ENCODE peak calls at places on chromosome 19, in eight cellular contexts. One of them, this sample, is unnamed.

GRCh38 chr19:43300876-43301765 is 31.8 kb upstream of the PSG9 start:
- DNase-seq in nephron progenitor cell: no peak
- DNase-seq in CD4-positive, alpha-beta T cell: no peak
- DNase-seq in endothelial cell: no peak
- DNase-seq in Ammon's horn: no peak
- DNase-seq in posterior cingulate gyrus: no peak
- DNase-seq in stimulated activated CD8-positive, alpha-beta memory T cell treated with anti-CD3 and anti-CD28 coated beads, Interleukin-15, amount 100 ng/mL, for 24 hours: no peak
- DNase-seq in iris pigment epithelial cell: no peak
- DNase-seq in this sample: no peak

GRCh38 chr19:49114630-49115363 is 627 bp downstream of the LIN7B start:
- DNase-seq in CD4-positive, alpha-beta T cell: peak
- DNase-seq in endothelial cell: peak
- DNase-seq in nephron progenitor cell: peak
- DNase-seq in posterior cingulate gyrus: peak
- DNase-seq in iris pigment epithelial cell: peak
- DNase-seq in Ammon's horn: peak
- DNase-seq in stimulated activated CD8-positive, alpha-beta memory T cell treated with anti-CD3 and anti-CD28 coated beads, Interleukin-15, amount 100 ng/mL, for 24 hours: peak
- DNase-seq in this sample: peak

GRCh38 chr19:39237200-39238184 is 7.3 kb downstream of the IFNL3 start:
- DNase-seq in CD4-positive, alpha-beta T cell: peak
- DNase-seq in posterior cingulate gyrus: no peak
- DNase-seq in stimulated activated CD8-positive, alpha-beta memory T cell treated with anti-CD3 and anti-CD28 coated beads, Interleukin-15, amount 100 ng/mL, for 24 hours: no peak
- DNase-seq in endothelial cell: no peak
- DNase-seq in iris pigment epithelial cell: no peak
- DNase-seq in nephron progenitor cell: peak
- DNase-seq in Ammon's horn: no peak
- DNase-seq in this sample: peak

GRCh38 chr19:47511681-47512080 is 3.2 kb downstream of the NAPA start:
- DNase-seq in endothelial cell: no peak
- DNase-seq in stimulated activated CD8-positive, alpha-beta memory T cell treated with anti-CD3 and anti-CD28 coated beads, Interleukin-15, amount 100 ng/mL, for 24 hours: no peak
- DNase-seq in posterior cingulate gyrus: no peak
- DNase-seq in CD4-positive, alpha-beta T cell: no peak
- DNase-seq in Ammon's horn: no peak
- DNase-seq in nephron progenitor cell: no peak
- DNase-seq in iris pigment epithelial cell: peak
- DNase-seq in this sample: peak

GRCh38 chr19:30276312-30276884 is 95.8 kb upstream of the ZNF536 start:
- DNase-seq in stimulated activated CD8-positive, alpha-beta memory T cell treated with anti-CD3 and anti-CD28 coated beads, Interleukin-15, amount 100 ng/mL, for 24 hours: no peak
- DNase-seq in iris pigment epithelial cell: no peak
- DNase-seq in Ammon's horn: no peak
- DNase-seq in endothelial cell: no peak
- DNase-seq in nephron progenitor cell: no peak
- DNase-seq in CD4-positive, alpha-beta T cell: no peak
- DNase-seq in posterior cingulate gyrus: no peak
- DNase-seq in this sample: no peak

GRCh38 chr19:58203814-58204475 is 21.1 kb downstream of the ZNF274 start:
- DNase-seq in stimulated activated CD8-positive, alpha-beta memory T cell treated with anti-CD3 and anti-CD28 coated beads, Interleukin-15, amount 100 ng/mL, for 24 hours: no peak
- DNase-seq in CD4-positive, alpha-beta T cell: no peak
- DNase-seq in Ammon's horn: no peak
- DNase-seq in nephron progenitor cell: no peak
- DNase-seq in endothelial cell: no peak
- DNase-seq in iris pigment epithelial cell: peak
- DNase-seq in posterior cingulate gyrus: no peak
- DNase-seq in this sample: no peak

GRCh38 chr19:46970815-46971214 is 48.8 kb upstream of the NPAS1 start:
- DNase-seq in stimulated activated CD8-positive, alpha-beta memory T cell treated with anti-CD3 and anti-CD28 coated beads, Interleukin-15, amount 100 ng/mL, for 24 hours: no peak
- DNase-seq in Ammon's horn: no peak
- DNase-seq in endothelial cell: no peak
- DNase-seq in nephron progenitor cell: no peak
- DNase-seq in CD4-positive, alpha-beta T cell: no peak
- DNase-seq in posterior cingulate gyrus: no peak
- DNase-seq in iris pigment epithelial cell: no peak
- DNase-seq in this sample: no peak

GRCh38 chr19:41697198-41697855 is 9.3 kb upstream of the CEACAM7 start:
- DNase-seq in Ammon's horn: no peak
- DNase-seq in nephron progenitor cell: no peak
- DNase-seq in stimulated activated CD8-positive, alpha-beta memory T cell treated with anti-CD3 and anti-CD28 coated beads, Interleukin-15, amount 100 ng/mL, for 24 hours: no peak
- DNase-seq in iris pigment epithelial cell: no peak
- DNase-seq in posterior cingulate gyrus: no peak
- DNase-seq in CD4-positive, alpha-beta T cell: no peak
- DNase-seq in endothelial cell: no peak
- DNase-seq in this sample: peak

GRCh38 chr19:56707821-56708220 is 36.3 kb upstream of the ZNF835 start:
- DNase-seq in nephron progenitor cell: no peak
- DNase-seq in posterior cingulate gyrus: no peak
- DNase-seq in stimulated activated CD8-positive, alpha-beta memory T cell treated with anti-CD3 and anti-CD28 coated beads, Interleukin-15, amount 100 ng/mL, for 24 hours: no peak
- DNase-seq in iris pigment epithelial cell: no peak
- DNase-seq in Ammon's horn: peak
- DNase-seq in CD4-positive, alpha-beta T cell: no peak
- DNase-seq in endothelial cell: no peak
- DNase-seq in this sample: no peak

GRCh38 chr19:6796278-6796677 is 23.8 kb downstream of the VAV1 start:
- DNase-seq in endothelial cell: no peak
- DNase-seq in posterior cingulate gyrus: no peak
- DNase-seq in Ammon's horn: no peak
- DNase-seq in stimulated activated CD8-positive, alpha-beta memory T cell treated with anti-CD3 and anti-CD28 coated beads, Interleukin-15, amount 100 ng/mL, for 24 hours: no peak
- DNase-seq in iris pigment epithelial cell: no peak
- DNase-seq in CD4-positive, alpha-beta T cell: no peak
- DNase-seq in nephron progenitor cell: no peak
- DNase-seq in this sample: no peak

GRCh38 chr19:17209126-17210036 is 5.8 kb upstream of the USE1 start:
- DNase-seq in nephron progenitor cell: peak
- DNase-seq in Ammon's horn: no peak
- DNase-seq in endothelial cell: peak
- DNase-seq in CD4-positive, alpha-beta T cell: peak
- DNase-seq in iris pigment epithelial cell: peak
- DNase-seq in stimulated activated CD8-positive, alpha-beta memory T cell treated with anti-CD3 and anti-CD28 coated beads, Interleukin-15, amount 100 ng/mL, for 24 hours: no peak
- DNase-seq in posterior cingulate gyrus: no peak
- DNase-seq in this sample: peak

GRCh38 chr19:49056101-49056901 is 1.2 kb downstream of the CGB7 start:
- DNase-seq in iris pigment epithelial cell: peak
- DNase-seq in CD4-positive, alpha-beta T cell: peak
- DNase-seq in endothelial cell: peak
- DNase-seq in posterior cingulate gyrus: no peak
- DNase-seq in Ammon's horn: peak
- DNase-seq in nephron progenitor cell: peak
- DNase-seq in stimulated activated CD8-positive, alpha-beta memory T cell treated with anti-CD3 and anti-CD28 coated beads, Interleukin-15, amount 100 ng/mL, for 24 hours: no peak
- DNase-seq in this sample: peak

GRCh38 chr19:10152100-10152499 is 32.4 kb upstream of the EIF3G start:
- DNase-seq in nephron progenitor cell: no peak
- DNase-seq in posterior cingulate gyrus: no peak
- DNase-seq in CD4-positive, alpha-beta T cell: no peak
- DNase-seq in stimulated activated CD8-positive, alpha-beta memory T cell treated with anti-CD3 and anti-CD28 coated beads, Interleukin-15, amount 100 ng/mL, for 24 hours: no peak
- DNase-seq in iris pigment epithelial cell: no peak
- DNase-seq in endothelial cell: no peak
- DNase-seq in Ammon's horn: no peak
- DNase-seq in this sample: no peak

GRCh38 chr19:45569619-45570421 is 14.8 kb downstream of the OPA3 start:
- DNase-seq in nephron progenitor cell: peak
- DNase-seq in CD4-positive, alpha-beta T cell: peak
- DNase-seq in Ammon's horn: peak
- DNase-seq in endothelial cell: peak
- DNase-seq in iris pigment epithelial cell: peak
- DNase-seq in posterior cingulate gyrus: peak
- DNase-seq in stimulated activated CD8-positive, alpha-beta memory T cell treated with anti-CD3 and anti-CD28 coated beads, Interleukin-15, amount 100 ng/mL, for 24 hours: peak
- DNase-seq in this sample: peak

GRCh38 chr19:48926909-48927308 is 6.6 kb upstream of the DHDH start:
- DNase-seq in Ammon's horn: peak
- DNase-seq in endothelial cell: no peak
- DNase-seq in iris pigment epithelial cell: peak
- DNase-seq in nephron progenitor cell: no peak
- DNase-seq in CD4-positive, alpha-beta T cell: no peak
- DNase-seq in posterior cingulate gyrus: peak
- DNase-seq in stimulated activated CD8-positive, alpha-beta memory T cell treated with anti-CD3 and anti-CD28 coated beads, Interleukin-15, amount 100 ng/mL, for 24 hours: no peak
- DNase-seq in this sample: no peak

GRCh38 chr19:29528350-29528945 is 2.7 kb downstream of the VSTM2B start:
- DNase-seq in endothelial cell: peak
- DNase-seq in posterior cingulate gyrus: peak
- DNase-seq in iris pigment epithelial cell: peak
- DNase-seq in nephron progenitor cell: peak
- DNase-seq in CD4-positive, alpha-beta T cell: peak
- DNase-seq in stimulated activated CD8-positive, alpha-beta memory T cell treated with anti-CD3 and anti-CD28 coated beads, Interleukin-15, amount 100 ng/mL, for 24 hours: peak
- DNase-seq in Ammon's horn: peak
- DNase-seq in this sample: peak